ENCODE peak calls at places on chromosomes 7 and 10, in four cellular contexts. L, B, O and K are unnamed samples.
A peak's percentile ranks its signal among the peaks of the same experiment; 100 is the strongest.

GRCh38 chr10:124946945-124947344 is 5.0 kb downstream of the ZRANB1 start:
- DNase-seq in L (no peak), B (no peak), O (no peak), K (no peak)

GRCh38 chr7:149790146-149790548 is 16.8 kb upstream of the ZNF467 start:
- DNase-seq in L (peak; percentile 62), B (no peak), O (peak; percentile 71), K (no peak)

GRCh38 chr10:48502791-48503190 is 102.1 kb downstream of the ARHGAP22 start:
- DNase-seq in L (no peak), B (no peak), O (no peak), K (no peak)

GRCh38 chr7:84913731-84914130 is 273.1 kb downstream of the SEMA3D start:
- DNase-seq in L (no peak), B (no peak), O (no peak), K (no peak)

GRCh38 chr10:131559450-131559911 is 248.0 kb upstream of the TCERG1L start:
- DNase-seq in L (no peak), B (no peak), O (no peak), K (no peak)

GRCh38 chr7:146366938-146367337 is 250.3 kb downstream of the CNTNAP2 start:
- DNase-seq in L (no peak), B (peak; percentile 5), O (no peak), K (no peak)

GRCh38 chr7:24024689-24025088 is 259.3 kb upstream of the NPY start:
- DNase-seq in L (no peak), B (no peak), O (no peak), K (no peak)

GRCh38 chr7:131502810-131503545 is 53.5 kb downstream of the PODXL start:
- DNase-seq in L (peak; percentile 67), B (no peak), O (no peak), K (no peak)

GRCh38 chr10:17689137-17689536 is 45.2 kb downstream of the STAM start:
- DNase-seq in L (no peak), B (no peak), O (no peak), K (no peak)

GRCh38 chr10:61855771-61856170 is 45.7 kb upstream of the ARID5B start:
- DNase-seq in L (no peak), B (no peak), O (no peak), K (no peak)

GRCh38 chr7:30411173-30411572 is 67.4 kb downstream of the NOD1 start:
- DNase-seq in L (no peak), B (no peak), O (no peak), K (no peak)

GRCh38 chr7:491292-491957 is 28.2 kb downstream of the PDGFA start:
- DNase-seq in L (peak; percentile 9), B (no peak), O (no peak), K (no peak)

GRCh38 chr7:491958-492713 is 27.5 kb downstream of the PDGFA start:
- DNase-seq in L (peak; percentile 9), B (no peak), O (no peak), K (no peak)

GRCh38 chr7:492714-493065 is 27.0 kb downstream of the PDGFA start:
- DNase-seq in L (peak; percentile 13), B (no peak), O (no peak), K (no peak)

GRCh38 chr7:490461-491291 is 29.0 kb downstream of the PDGFA start:
- DNase-seq in L (peak; percentile 9), B (no peak), O (no peak), K (peak; percentile 59)

GRCh38 chr7:489876-490275 is 29.8 kb downstream of the PDGFA start:
- DNase-seq in L (no peak), B (no peak), O (no peak), K (no peak)
- TF ChIP-seq CTCF in L (no peak), B (no peak), O (no peak), K (no peak)

DNA sequence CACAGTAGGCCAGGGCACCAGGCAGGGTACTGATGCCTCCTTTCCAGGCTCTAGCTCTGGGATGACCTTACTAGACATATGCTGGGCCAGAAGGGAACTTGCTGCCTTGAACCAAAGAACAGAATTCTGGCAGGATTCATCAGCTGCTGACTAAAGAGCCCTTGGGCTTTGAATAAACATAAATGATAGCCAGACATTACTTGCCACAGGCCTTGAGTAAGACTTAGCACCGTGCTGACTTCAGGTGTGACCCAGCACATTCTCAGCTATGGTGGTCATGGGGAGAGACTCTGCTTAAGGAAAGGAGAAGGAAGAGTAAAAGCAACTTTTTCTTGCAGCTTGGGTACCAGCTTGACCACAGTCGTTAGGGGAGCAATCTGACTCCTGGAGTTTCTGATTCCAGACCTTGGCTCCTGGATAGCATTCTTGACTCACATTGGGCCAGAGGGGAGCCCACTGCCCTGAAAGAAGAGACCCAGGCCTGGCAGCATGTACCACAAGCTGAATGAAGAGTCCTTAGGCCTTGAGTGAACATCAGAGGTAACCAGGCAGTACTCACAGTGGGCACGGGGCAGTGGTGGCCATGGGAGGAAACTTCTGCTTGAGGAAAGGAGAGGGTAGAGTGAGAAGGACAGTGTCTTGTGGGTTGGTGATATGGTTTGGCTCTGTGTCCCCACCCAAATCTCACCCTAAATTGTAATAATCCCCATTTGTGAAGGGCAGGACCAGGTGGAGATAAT is 926.1 kb upstream of the SORCS1 start:
- DNase-seq in L (no peak), B (no peak), O (no peak), K (no peak)
- TF ChIP-seq CTCF in L (no peak), B (no peak), O (no peak), K (no peak)

GRCh38 chr10:5813091-5813340 is 218 bp downstream of the GDI2 start:
- DNase-seq in L (no peak), B (no peak), O (no peak), K (no peak)

GRCh38 chr10:5812283-5813090 is 747 bp downstream of the GDI2 start:
- DNase-seq in L (peak; percentile 54), B (peak; percentile 29), O (peak; percentile 46), K (peak; percentile 57)

GRCh38 chr10:5814110-5815107 is 1.2 kb upstream of the GDI2 start:
- DNase-seq in L (no peak), B (no peak), O (no peak), K (no peak)

GRCh38 chr10:5811387-5811821 is 1.8 kb downstream of the GDI2 start:
- DNase-seq in L (no peak), B (peak; percentile 35), O (no peak), K (no peak)

DNA sequence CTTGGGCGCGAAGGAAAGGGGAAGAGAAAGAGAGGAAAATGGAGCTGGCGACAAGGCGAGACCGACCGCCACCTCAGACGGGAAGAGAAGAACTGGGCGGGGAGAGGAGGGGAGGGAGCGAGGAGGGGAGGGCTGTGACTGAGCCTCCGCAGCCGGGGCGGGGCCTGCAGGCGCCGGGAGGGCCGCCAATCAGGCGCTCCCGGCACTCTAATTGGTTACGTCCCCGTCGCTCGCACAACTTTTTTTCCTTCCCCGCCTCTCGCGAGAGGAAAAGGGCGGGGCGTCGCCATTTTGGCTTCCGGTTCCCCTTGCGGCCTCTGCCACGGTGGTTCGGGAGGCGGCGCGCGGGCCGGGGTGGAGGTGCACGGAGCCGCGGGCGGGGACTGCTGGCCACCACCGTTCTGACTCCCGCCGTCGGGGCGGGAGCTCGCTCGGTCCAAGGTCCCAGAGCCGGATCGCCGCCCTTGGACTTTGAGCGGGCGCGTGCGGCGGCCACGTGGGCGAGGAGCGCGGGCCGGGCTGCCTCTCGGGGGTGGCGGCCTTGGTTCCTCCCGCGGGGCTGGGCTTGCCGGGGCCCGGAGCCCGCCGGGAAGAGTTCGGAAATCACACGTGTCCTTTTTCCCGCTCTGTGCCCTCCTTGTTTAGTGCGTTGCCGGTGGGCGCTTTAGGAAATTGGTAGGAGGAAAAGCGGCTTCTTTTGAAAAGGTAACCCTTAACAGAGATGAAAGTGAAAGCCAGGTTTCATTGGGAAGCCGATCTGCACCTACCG is at the start of gene GDI2:
- DNase-seq in L (peak; percentile 96), B (peak; percentile 98), O (peak; percentile 98), K (peak; percentile 99)
- TF ChIP-seq CTCF in L (no peak), B (no peak), O (no peak), K (no peak)

DNA sequence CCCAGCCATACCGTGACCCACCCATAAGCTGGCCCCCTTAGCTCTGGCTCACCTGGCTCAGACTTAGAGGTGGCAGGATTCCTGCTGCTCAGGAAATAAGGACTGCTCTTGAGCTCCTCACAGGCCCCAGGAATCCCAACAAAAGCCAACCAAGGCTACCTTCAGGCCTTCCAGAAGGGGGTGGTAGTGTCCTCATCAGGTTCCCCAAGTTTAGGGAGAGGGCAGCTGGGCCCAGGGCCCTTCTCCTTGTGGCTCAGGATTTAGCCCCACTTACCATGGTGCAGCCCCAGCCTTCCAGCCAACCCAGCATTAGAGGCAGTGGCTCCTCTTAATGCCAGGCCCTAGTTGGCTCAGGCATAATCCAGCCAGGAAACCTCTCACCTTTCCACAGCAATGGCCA is 23.5 kb downstream of the NPFFR1 start:
- DNase-seq in L (no peak), B (no peak), O (no peak), K (no peak)
- TF ChIP-seq CTCF in L (no peak), B (no peak), O (no peak), K (no peak)

DNA sequence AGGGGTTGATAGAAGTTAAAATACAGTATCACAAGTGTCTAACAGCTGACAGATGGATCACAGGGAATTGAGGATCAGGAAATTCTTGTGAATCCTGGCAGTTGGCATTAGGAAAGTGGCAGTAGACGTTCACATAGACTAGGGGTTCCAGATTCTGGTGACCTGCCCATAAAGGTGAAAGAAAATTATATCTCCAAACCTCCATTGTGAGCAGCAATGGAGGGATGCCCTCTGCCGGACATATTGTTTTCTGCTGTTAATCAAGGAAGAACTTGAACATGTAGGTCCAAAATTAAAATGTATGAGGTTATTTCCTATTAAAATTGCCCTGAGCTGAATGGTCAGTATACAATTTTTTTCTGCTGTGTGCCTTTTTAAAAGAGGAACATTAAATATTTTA is 5.1 kb downstream of the NME8 start:
- DNase-seq in L (no peak), B (no peak), O (peak; percentile 12), K (peak; percentile 14)
- TF ChIP-seq CTCF in L (peak; percentile 39), B (peak; percentile 9), O (peak; percentile 19), K (peak; percentile 54)

GRCh38 chr7:86918245-86918644 is 141.2 kb downstream of the ELAPOR2 start:
- DNase-seq in L (no peak), B (no peak), O (no peak), K (no peak)

GRCh38 chr7:86911703-86912102 is 147.8 kb downstream of the ELAPOR2 start:
- DNase-seq in L (no peak), B (no peak), O (no peak), K (no peak)

GRCh38 chr7:86916277-86916825 is 143.1 kb downstream of the ELAPOR2 start:
- DNase-seq in L (no peak), B (no peak), O (no peak), K (no peak)

GRCh38 chr7:86913709-86914108 is 145.7 kb downstream of the ELAPOR2 start:
- DNase-seq in L (no peak), B (no peak), O (no peak), K (no peak)

GRCh38 chr7:86914468-86915054 is 144.9 kb downstream of the ELAPOR2 start:
- DNase-seq in L (no peak), B (peak; percentile 8), O (no peak), K (no peak)
- TF ChIP-seq CTCF in L (peak; percentile 49), B (peak; percentile 75), O (peak; percentile 77), K (peak; percentile 51)

GRCh38 chr7:49638166-49638565 is 135.3 kb upstream of the VWC2 start:
- DNase-seq in L (no peak), B (no peak), O (no peak), K (no peak)
- TF ChIP-seq CTCF in L (peak; percentile 47), B (no peak), O (no peak), K (no peak)

GRCh38 chr7:16466087-16466472 is 542 bp upstream of the SOSTDC1 start:
- DNase-seq in L (no peak), B (no peak), O (no peak), K (no peak)

GRCh38 chr7:16471933-16472332 is 6.4 kb upstream of the SOSTDC1 start:
- DNase-seq in L (no peak), B (no peak), O (no peak), K (no peak)
- TF ChIP-seq CTCF in L (no peak), B (no peak), O (no peak), K (no peak)